ENCODE peak calls at places on chromosomes 2 and 18, in eight cellular contexts. F is GM23248; I is left ventricle myocardium inferior; J is thoracic aorta; C is mesenchymal stem cell; P is CD8-positive, alpha-beta T cell; L is lower lobe of right lung; S is prostate gland. V is an unnamed sample.

GRCh38 chr2:219495531-219496122 is 3.1 kb upstream of the GMPPA start:
- DNase-seq in J (no peak), I (peak; percentile 55), C (peak; percentile 84), F (peak; percentile 79), L (no peak), S (no peak), P (no peak), V (peak; percentile 62)

GRCh38 chr2:73268831-73269685 is 15.2 kb downstream of the FBXO41 start:
- DNase-seq in C (no peak), L (no peak), J (no peak), P (peak; percentile 52), S (peak; percentile 44), I (no peak), F (peak; percentile 50), V (no peak)

GRCh38 chr2:44748-45341 is 1.5 kb downstream of the FAM110C start:
- DNase-seq in J (no peak), I (no peak), P (no peak), F (no peak), S (peak; percentile 24), C (no peak), L (peak; percentile 57), V (no peak)

GRCh38 chr2:192267484-192267883 is 72.8 kb upstream of the TMEFF2 start:
- DNase-seq in F (peak; percentile 88), P (no peak), C (peak; percentile 56), S (no peak), L (no peak), I (no peak), J (no peak), V (no peak)

GRCh38 chr18:5977022-5977421 is 81.7 kb upstream of the TMEM200C start:
- DNase-seq in L (no peak), C (no peak), J (no peak), S (no peak), F (no peak), I (no peak), P (no peak), V (no peak)

GRCh38 chr2:211014376-211014775 is 458.0 kb downstream of the CPS1 start:
- DNase-seq in L (no peak), I (no peak), C (no peak), F (no peak), J (no peak), P (no peak), S (no peak), V (no peak)

GRCh38 chr2:113707106-113707505 is 49.3 kb downstream of the SLC35F5 start:
- DNase-seq in S (no peak), P (no peak), C (peak; percentile 21), I (no peak), L (no peak), F (no peak), J (no peak), V (no peak)

GRCh38 chr2:64142817-64143153 is 1.4 kb downstream of the PELI1 start:
- DNase-seq in S (no peak), J (no peak), C (no peak), L (no peak), F (peak; percentile 20), P (no peak), I (no peak), V (no peak)

GRCh38 chr18:13725566-13726227 is 661 bp downstream of the FAM210A start:
- DNase-seq in L (no peak), I (no peak), S (no peak), P (no peak), J (no peak), F (peak; percentile 40), C (peak; percentile 13), V (no peak)

GRCh38 chr2:220893411-220893810 is 678.7 kb downstream of the EPHA4 start:
- DNase-seq in P (no peak), I (no peak), F (peak; percentile 10), S (no peak), J (no peak), C (peak; percentile 38), L (no peak), V (no peak)

GRCh38 chr2:175567435-175568061 is 386.0 kb upstream of the ATP5MC3 start:
- DNase-seq in I (no peak), F (no peak), J (no peak), C (peak; percentile 7), L (no peak), S (no peak), P (no peak), V (no peak)

GRCh38 chr2:108855194-108855593 is 68.6 kb downstream of the CCDC138 start:
- DNase-seq in I (no peak), F (peak; percentile 34), J (no peak), C (no peak), P (no peak), L (no peak), S (no peak), V (no peak)

GRCh38 chr2:197092431-197092830 is 165.9 kb upstream of the PGAP1 start:
- DNase-seq in L (no peak), P (no peak), F (peak; percentile 77), C (peak; percentile 92), S (no peak), J (no peak), I (no peak), V (peak; percentile 25)

GRCh38 chr2:135164431-135164830 is 112.3 kb downstream of the RAB3GAP1 start:
- DNase-seq in C (peak; percentile 38), I (no peak), J (no peak), F (peak; percentile 95), L (no peak), S (no peak), P (no peak), V (peak; percentile 85)
- H3K36me3 ChIP-seq in C (peaks cover 7% of the 10 kb centered on the region), I (peaks cover 85% of the 10 kb centered on the region), J (peaks cover 45% of the 10 kb centered on the region), F (peaks cover 40% of the 10 kb centered on the region), L (peaks cover 90% of the 10 kb centered on the region), S (no peaks in the 10 kb centered on the region), P (peaks cover 27% of the 10 kb centered on the region), V (peaks cover 25% of the 10 kb centered on the region)

GRCh38 chr2:100895934-100896685 is 76.2 kb downstream of the NPAS2 start:
- DNase-seq in S (no peak), F (no peak), P (no peak), L (no peak), I (no peak), C (peak; percentile 47), J (no peak), V (no peak)
- H3K27ac ChIP-seq in S (no peak overlapping the region), F (no peak overlapping the region), P (no peak overlapping the region), L (no peak overlapping the region), I (peak overlapping the region; percentile 79), C (no peak overlapping the region), J (no peak overlapping the region), V (no peak overlapping the region)

DNA sequence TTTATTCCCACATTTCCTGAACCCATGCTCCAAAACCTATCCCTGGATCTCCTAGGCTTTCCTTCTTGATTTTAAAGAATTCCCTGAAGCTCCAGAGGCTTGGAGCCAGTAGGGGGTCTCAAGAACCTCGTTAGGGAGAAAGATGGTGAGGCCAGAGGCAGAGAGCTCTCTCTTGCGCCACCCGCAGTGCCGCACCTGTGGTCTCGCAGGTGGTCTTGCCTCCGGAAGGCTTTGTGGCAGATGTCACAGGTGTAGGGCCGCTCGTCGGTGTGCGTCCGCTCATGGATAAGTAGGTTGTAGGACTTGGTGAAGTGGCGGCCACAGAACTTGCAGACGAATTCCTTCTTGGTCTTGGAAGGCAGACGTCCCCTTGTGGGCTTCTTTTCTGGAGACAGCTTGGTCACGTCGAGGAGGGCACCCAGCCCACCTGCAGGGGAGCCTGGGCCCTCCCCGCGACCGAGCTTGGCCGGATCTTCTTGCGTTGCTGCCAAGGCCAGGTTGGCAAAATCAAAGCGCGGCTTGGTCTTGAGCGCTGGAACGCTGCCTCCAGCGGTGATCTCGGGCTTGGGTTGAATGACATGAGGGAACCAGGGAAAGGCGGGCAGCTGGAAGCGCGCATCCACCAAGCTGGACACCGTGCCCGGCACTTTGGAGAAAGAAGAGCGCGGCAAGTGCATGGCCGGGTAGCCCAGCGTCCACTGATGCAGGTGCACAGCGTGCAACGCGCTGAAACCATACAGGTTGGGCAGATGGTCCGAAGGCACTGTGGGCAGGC is 5.3 kb downstream of the OSR1 start:
- DNase-seq in J (no peak), F (no peak), I (no peak), P (no peak), C (no peak), S (no peak), L (no peak), V (no peak)
- H3K27me3 ChIP-seq in J (no peaks in the 10 kb centered on the region), F (no peaks in the 10 kb centered on the region), I (peaks cover 76% of the 10 kb centered on the region), P (peaks cover 84% of the 10 kb centered on the region), C (peaks cover 49% of the 10 kb centered on the region), S (peaks cover 7% of the 10 kb centered on the region), L (peaks cover 83% of the 10 kb centered on the region), V (no peaks in the 10 kb centered on the region)

GRCh38 chr2:239106971-239107370 is 259.1 kb downstream of the TWIST2 start:
- DNase-seq in S (no peak), C (no peak), F (no peak), J (no peak), I (no peak), P (no peak), L (no peak), V (no peak)
- H3K36me3 ChIP-seq in S (no peaks in the 10 kb centered on the region), C (peaks cover 74% of the 10 kb centered on the region), F (no peaks in the 10 kb centered on the region), J (peaks cover 13% of the 10 kb centered on the region), I (peaks cover 84% of the 10 kb centered on the region), P (peaks cover 33% of the 10 kb centered on the region), L (peaks cover 91% of the 10 kb centered on the region), V (no peaks in the 10 kb centered on the region)

DNA sequence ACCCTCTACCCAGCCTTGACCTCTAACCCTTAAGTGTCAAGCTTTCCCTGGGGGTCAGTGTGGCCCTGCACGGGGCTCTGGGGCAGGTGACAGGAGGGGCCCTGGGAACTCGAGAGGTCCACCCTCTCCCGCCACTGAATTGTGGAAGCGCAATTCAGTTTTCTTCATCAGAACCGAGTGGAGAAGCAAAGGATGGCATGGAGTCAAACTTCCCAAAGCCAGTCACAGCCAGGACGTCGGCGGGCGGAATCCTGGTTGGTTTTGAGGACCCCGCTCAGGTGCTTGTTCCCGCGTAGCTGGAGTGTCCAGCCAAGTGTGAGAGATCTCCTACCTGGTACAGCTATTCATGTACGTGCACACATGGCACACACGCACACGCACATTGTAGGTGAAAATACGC is 62.0 kb downstream of the MBP start:
- DNase-seq in S (no peak), L (no peak), F (no peak), I (no peak), J (no peak), P (no peak), C (no peak), V (no peak)
- H3K27ac ChIP-seq in S (no peak overlapping the region), L (no peak overlapping the region), F (no peak overlapping the region), I (peak overlapping the region; percentile 74), J (peak overlapping the region; percentile 53), P (no peak overlapping the region), C (no peak overlapping the region), V (peak overlapping the region; percentile 100)

GRCh38 chr2:11532434-11533055 is 1.3 kb upstream of the GREB1 start:
- DNase-seq in F (peak; percentile 13), J (no peak), P (no peak), C (peak; percentile 54), I (no peak), L (no peak), S (no peak), V (peak; percentile 12)
- H3K27me3 ChIP-seq in F (peaks cover 42% of the 10 kb centered on the region), J (no peaks in the 10 kb centered on the region), P (no peaks in the 10 kb centered on the region), C (peaks cover 31% of the 10 kb centered on the region), I (peaks cover 6% of the 10 kb centered on the region), L (peaks cover 19% of the 10 kb centered on the region), S (no peaks in the 10 kb centered on the region), V (peaks cover 6% of the 10 kb centered on the region)

DNA sequence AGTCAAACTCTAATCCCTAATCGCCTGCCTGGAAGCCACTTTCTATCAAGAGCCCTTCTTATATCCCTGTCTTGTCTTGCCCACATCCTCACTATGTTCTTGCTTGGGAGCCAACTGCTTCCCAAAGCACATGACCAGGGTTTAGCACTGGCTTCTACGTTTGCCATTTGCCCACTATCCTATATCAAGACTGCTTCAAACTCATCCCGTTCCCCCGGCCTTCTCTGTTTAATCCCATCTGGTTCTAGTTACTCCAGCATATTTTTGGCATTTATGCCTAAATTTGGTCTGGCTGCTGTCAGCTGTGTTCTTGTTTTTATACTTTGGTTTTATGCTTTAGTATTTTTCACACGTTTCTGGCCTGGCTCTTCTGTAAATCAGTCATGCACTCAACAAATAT is 40.2 kb downstream of the POLR1A start:
- DNase-seq in L (no peak), S (no peak), P (no peak), C (no peak), F (peak; percentile 70), J (no peak), I (no peak), V (no peak)
- H3K36me3 ChIP-seq in L (peaks cover 64% of the 10 kb centered on the region), S (no peaks in the 10 kb centered on the region), P (peaks cover 48% of the 10 kb centered on the region), C (peaks cover 36% of the 10 kb centered on the region), F (peaks cover 19% of the 10 kb centered on the region), J (peaks cover 17% of the 10 kb centered on the region), I (peaks cover 90% of the 10 kb centered on the region), V (peaks cover 52% of the 10 kb centered on the region)